ENCODE peak calls at places on chromosomes 1 and 21, in eight cellular contexts. C is NCI-H2029 treated with DMSO at 0.1 percent for 48 hours; Q is caudate nucleus; K is T follicular helper cell; M is effector CD4-positive, alpha-beta T cell; G is Kasumi-1; P is stimulated activated CD4-positive, alpha-beta T cell treated with anti-CD3 and anti-CD28 coated beads, Interleukin-12 subunit alpha, Interleukin-12 subunit beta, amount 100 ng/mL, for 48 hours; E is germinal center. D is an unnamed sample.

GRCh38 chr1:214581785-214582184 is 21.2 kb upstream of the CENPF start:
- DNase-seq in C (no peak), Q (no peak), K (no peak), M (no peak), G (no peak), P (no peak), E (no peak), D (no peak)

GRCh38 chr1:22553991-22554522 is 9.2 kb upstream of the EPHA8 start:
- DNase-seq in C (no peak), Q (no peak), K (no peak), M (no peak), G (no peak), P (no peak), E (no peak), D (no peak)

GRCh38 chr1:72009756-72010441 is 272.4 kb downstream of the NEGR1 start:
- DNase-seq in C (no peak), Q (no peak), K (no peak), M (no peak), G (no peak), P (no peak), E (no peak), D (no peak)

GRCh38 chr1:34639701-34640100 is 115.1 kb upstream of the GJB5 start:
- DNase-seq in C (no peak), Q (no peak), K (no peak), M (no peak), G (no peak), P (no peak), E (no peak), D (no peak)

GRCh38 chr1:86365890-86366289 is 30.2 kb downstream of the ODF2L start:
- DNase-seq in C (no peak), Q (no peak), K (no peak), M (no peak), G (no peak), P (no peak), E (no peak), D (no peak)

GRCh38 chr1:36889846-36890245 is 144.5 kb downstream of the GRIK3 start:
- DNase-seq in C (no peak), Q (no peak), K (no peak), M (no peak), G (no peak), P (no peak), E (no peak), D (no peak)

GRCh38 chr1:223308141-223308540 is 55.8 kb downstream of the SUSD4 start:
- DNase-seq in C (no peak), Q (no peak), K (no peak), M (no peak), G (no peak), P (no peak), E (no peak), D (no peak)

GRCh38 chr21:33036430-33037162 is 10.9 kb downstream of the OLIG2 start:
- DNase-seq in C (no peak), Q (no peak), K (no peak), M (no peak), G (peak), P (no peak), E (no peak), D (peak)

GRCh38 chr1:39836595-39837110 is 46.7 kb downstream of the TRIT1 start:
- DNase-seq in C (no peak), Q (no peak), K (no peak), M (no peak), G (no peak), P (no peak), E (no peak), D (no peak)

GRCh38 chr1:5511381-5512097 is 480.7 kb downstream of the NPHP4 start:
- DNase-seq in C (no peak), Q (no peak), K (no peak), M (no peak), G (no peak), P (no peak), E (no peak), D (no peak)

GRCh38 chr1:219847215-219847855 is 81.0 kb downstream of the SLC30A10 start:
- DNase-seq in C (no peak), Q (no peak), K (no peak), M (no peak), G (no peak), P (no peak), E (no peak), D (no peak)

GRCh38 chr1:53112861-53113260 is 29.6 kb downstream of the SLC1A7 start:
- DNase-seq in C (no peak), Q (no peak), K (no peak), M (no peak), G (no peak), P (no peak), E (no peak), D (no peak)

GRCh38 chr1:36068866-36069265 is 15.0 kb upstream of the TEKT2 start:
- DNase-seq in C (no peak), Q (no peak), K (no peak), M (no peak), G (no peak), P (no peak), E (no peak), D (no peak)

GRCh38 chr21:28602581-28602980 is 390.1 kb downstream of the LTN1 start:
- DNase-seq in C (no peak), Q (no peak), K (no peak), M (no peak), G (no peak), P (no peak), E (no peak), D (no peak)

GRCh38 chr1:8203056-8203455 is 114.9 kb upstream of the SLC45A1 start:
- DNase-seq in C (no peak), Q (no peak), K (no peak), M (no peak), G (no peak), P (no peak), E (no peak), D (no peak)

GRCh38 chr1:31984419-31985347 is 29.0 kb upstream of the KHDRBS1 start:
- DNase-seq in C (no peak), Q (no peak), K (no peak), M (peak), G (no peak), P (no peak), E (no peak), D (peak)

GRCh38 chr1:39852214-39852791 is 31.0 kb downstream of the TRIT1 start:
- DNase-seq in C (peak), Q (no peak), K (no peak), M (no peak), G (no peak), P (no peak), E (no peak), D (no peak)

GRCh38 chr1:230141002-230141648 is 74.1 kb downstream of the GALNT2 start:
- DNase-seq in C (no peak), Q (no peak), K (no peak), M (no peak), G (no peak), P (no peak), E (no peak), D (no peak)

GRCh38 chr1:18738126-18738525 is 107.5 kb downstream of the PAX7 start:
- DNase-seq in C (no peak), Q (no peak), K (no peak), M (no peak), G (no peak), P (no peak), E (no peak), D (no peak)

GRCh38 chr1:244319283-244320132 is 132.2 kb downstream of the ADSS2 start:
- DNase-seq in C (no peak), Q (no peak), K (no peak), M (peak), G (peak), P (peak), E (peak), D (peak)

GRCh38 chr1:10068605-10069294 is 36.0 kb downstream of the UBE4B start:
- DNase-seq in C (no peak), Q (no peak), K (no peak), M (no peak), G (no peak), P (no peak), E (no peak), D (no peak)

GRCh38 chr21:25997788-25998611 is 172.6 kb downstream of the APP start:
- DNase-seq in C (peak), Q (no peak), K (no peak), M (no peak), G (no peak), P (no peak), E (no peak), D (no peak)

GRCh38 chr21:46109251-46110221 is 11.6 kb downstream of the COL6A2 start:
- DNase-seq in C (no peak), Q (no peak), K (no peak), M (no peak), G (no peak), P (no peak), E (no peak), D (peak)

GRCh38 chr21:36135391-36136094 is 664 bp downstream of the CBR3 start:
- DNase-seq in C (peak), Q (no peak), K (peak), M (peak), G (no peak), P (no peak), E (peak), D (peak)